ENCODE peak calls at places on chromosomes 11 and 22, in five cellular contexts. S is CD8-positive, alpha-beta memory T cell; T is prostate gland; D is tibial nerve; N is SJSA1. O is an unnamed sample.

GRCh38 chr22:36864454-36865215 is 3.8 kb downstream of the NCF4 start:
- DNase-seq in S (no peak), T (no peak), D (no peak), N (no peak), O (no peak)

GRCh38 chr11:43238341-43238740 is 73.5 kb upstream of the API5 start:
- DNase-seq in S (no peak), T (no peak), D (no peak), N (no peak), O (no peak)

GRCh38 chr11:70400643-70401042 is 2.3 kb downstream of the CTTN start:
- DNase-seq in S (no peak), T (no peak), D (no peak), N (no peak), O (no peak)

GRCh38 chr11:19087658-19088057 is 27.1 kb upstream of the MRGPRX2 start:
- DNase-seq in S (no peak), T (no peak), D (no peak), N (no peak), O (no peak)

GRCh38 chr22:30887418-30887817 is 81.2 kb downstream of the MORC2 start:
- DNase-seq in S (no peak), T (no peak), D (no peak), N (no peak), O (no peak)

GRCh38 chr22:48483764-48484528 is 1343.7 kb downstream of the BRD1 start:
- DNase-seq in S (no peak), T (no peak), D (no peak), N (no peak), O (no peak)

GRCh38 chr11:106644824-106645223 is 373.5 kb downstream of the GUCY1A2 start:
- DNase-seq in S (no peak), T (no peak), D (no peak), N (no peak), O (no peak)

GRCh38 chr11:19025799-19026406 is 34.6 kb downstream of the MRGPRX2 start:
- DNase-seq in S (no peak), T (no peak), D (no peak), N (no peak), O (no peak)

GRCh38 chr11:31821779-31822574 is 10.9 kb upstream of the PAX6 start:
- DNase-seq in S (no peak), T (no peak), D (no peak), N (no peak), O (no peak)

GRCh38 chr22:46355369-46355995 is 20.0 kb downstream of the TRMU start:
- DNase-seq in S (peak; percentile 57), T (peak; percentile 68), D (peak; percentile 28), N (peak; percentile 60), O (peak; percentile 50)

GRCh38 chr11:67393437-67393836 is 1.7 kb downstream of the RAD9A start:
- DNase-seq in S (no peak), T (no peak), D (no peak), N (no peak), O (no peak)

GRCh38 chr11:34151166-34151565 is 45.7 kb downstream of the NAT10 start:
- DNase-seq in S (no peak), T (no peak), D (no peak), N (no peak), O (no peak)

GRCh38 chr11:121927789-121928188 is 188.2 kb downstream of the BLID start:
- DNase-seq in S (no peak), T (no peak), D (no peak), N (no peak), O (no peak)

GRCh38 chr11:104653011-104653806 is 245.1 kb downstream of the CASP12 start:
- DNase-seq in S (no peak), T (no peak), D (no peak), N (no peak), O (no peak)

GRCh38 chr11:31690041-31690440 is 121.1 kb downstream of the PAX6 start:
- DNase-seq in S (no peak), T (no peak), D (no peak), N (no peak), O (no peak)

GRCh38 chr11:71321433-71322191 is 69.2 kb upstream of the SHANK2 start:
- DNase-seq in S (no peak), T (no peak), D (no peak), N (no peak), O (no peak)

GRCh38 chr22:46571642-46572250 is 34.3 kb upstream of the CELSR1 start:
- DNase-seq in S (no peak), T (no peak), D (no peak), N (no peak), O (no peak)

GRCh38 chr11:3177931-3178330 is 12.8 kb upstream of the OSBPL5 start:
- DNase-seq in S (no peak), T (no peak), D (no peak), N (no peak), O (no peak)

GRCh38 chr11:2693271-2693833 is 6.4 kb downstream of the KCNQ1OT1 start:
- DNase-seq in S (no peak), T (no peak), D (no peak), N (no peak), O (no peak)

GRCh38 chr22:45125198-45125597 is 38.5 kb upstream of the NUP50 start:
- DNase-seq in S (no peak), T (no peak), D (no peak), N (peak; percentile 43), O (no peak)

GRCh38 chr11:67611704-67612587 is 5.2 kb downstream of the NDUFV1 start:
- DNase-seq in S (no peak), T (no peak), D (no peak), N (no peak), O (no peak)

GRCh38 chr11:65503923-65504670 is 5.3 kb downstream of the MALAT1 start:
- DNase-seq in S (no peak), T (peak; percentile 29), D (no peak), N (peak; percentile 86), O (peak; percentile 22)

GRCh38 chr11:132402056-132402684 is 1031.8 kb downstream of the NTM start:
- DNase-seq in S (no peak), T (no peak), D (no peak), N (no peak), O (no peak)

GRCh38 chr22:38612217-38613006 is 42.4 kb upstream of the DMC1 start:
- DNase-seq in S (no peak), T (peak; percentile 67), D (no peak), N (no peak), O (no peak)

GRCh38 chr22:38613588-38613987 is 42.6 kb downstream of the FAM227A start:
- DNase-seq in S (no peak), T (no peak), D (no peak), N (no peak), O (no peak)

GRCh38 chr22:38611559-38611958 is 41.6 kb upstream of the DMC1 start:
- DNase-seq in S (no peak), T (no peak), D (no peak), N (no peak), O (no peak)

GRCh38 chr22:38618258-38618657 is 37.9 kb downstream of the FAM227A start:
- DNase-seq in S (no peak), T (no peak), D (no peak), N (no peak), O (no peak)

DNA sequence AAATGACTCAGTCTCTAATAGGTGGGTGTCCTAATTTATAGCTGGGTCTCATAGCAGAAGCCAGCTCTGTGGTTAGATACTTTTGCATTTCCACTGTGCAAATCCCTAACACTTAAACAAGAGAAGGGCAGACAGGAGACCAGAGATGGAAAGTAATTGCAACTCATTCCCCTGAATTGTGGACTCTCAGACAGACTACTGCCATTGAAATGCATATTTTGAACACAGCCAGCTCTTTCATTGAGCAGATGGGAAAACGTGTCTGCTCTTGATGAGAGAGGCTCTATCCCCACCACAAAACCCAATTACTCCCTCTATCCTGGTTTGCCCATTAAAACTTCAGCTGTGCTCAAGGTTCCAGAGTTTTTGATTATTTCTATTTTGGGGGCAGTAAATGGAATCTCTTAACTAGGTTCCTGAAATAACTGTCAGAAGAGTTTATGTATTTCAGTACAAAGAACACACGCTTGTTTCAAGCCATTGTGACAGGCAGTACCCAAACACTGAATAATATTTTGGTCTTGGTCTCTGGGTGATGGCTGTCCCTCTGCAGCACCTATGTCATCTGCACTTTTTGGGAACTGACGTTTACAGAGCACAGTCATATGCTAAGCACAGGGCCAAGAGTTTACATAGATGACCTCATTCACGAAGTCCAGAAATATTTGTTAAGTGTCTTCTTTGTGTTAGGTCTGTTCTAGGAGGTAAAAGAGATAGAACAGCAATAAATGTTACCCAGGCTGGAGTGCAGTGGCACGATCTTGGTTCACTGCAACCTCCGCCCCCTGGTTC is 41.7 kb downstream of the FAM227A start:
- DNase-seq in S (no peak), T (peak; percentile 15), D (no peak), N (peak; percentile 11), O (no peak)
- H3K27ac ChIP-seq in S (no peak overlapping the region), T (peak overlapping the region; percentile 55), D (no peak overlapping the region), N (no peak overlapping the region), O (no peak overlapping the region)

GRCh38 chr22:38310518-38311330 is 6.5 kb downstream of the CSNK1E start:
- DNase-seq in S (no peak), T (no peak), D (no peak), N (peak; percentile 21), O (no peak)
- H3K36me3 ChIP-seq in S (no peaks in the 10 kb centered on the region), T (no peaks in the 10 kb centered on the region), D (no peaks in the 10 kb centered on the region), N (peaks cover 85% of the 10 kb centered on the region), O (no peaks in the 10 kb centered on the region)

DNA sequence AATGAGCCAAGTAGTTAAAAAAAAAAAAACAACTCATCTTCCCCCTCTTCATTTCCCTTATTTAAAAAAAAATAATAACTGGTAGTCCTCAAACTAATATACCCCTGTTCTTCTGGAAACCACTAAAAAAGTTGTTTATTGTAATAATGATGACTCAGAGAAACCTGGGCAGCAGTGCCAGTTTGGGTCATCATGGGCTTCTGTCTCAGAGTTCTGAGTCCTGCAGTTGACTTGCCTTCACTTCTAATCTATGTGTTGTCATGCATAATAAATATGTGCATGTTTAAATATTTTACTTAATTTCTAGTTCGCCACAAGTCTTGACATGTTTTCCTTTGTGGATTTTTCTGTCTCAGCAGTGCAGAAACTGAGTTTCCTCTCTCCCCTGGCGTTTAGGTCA is 46.8 kb downstream of the PPP2R1B start:
- DNase-seq in S (no peak), T (no peak), D (no peak), N (no peak), O (no peak)
- H3K27ac ChIP-seq in S (no peak overlapping the region), T (no peak overlapping the region), D (no peak overlapping the region), N (no peak overlapping the region), O (no peak overlapping the region)

GRCh38 chr11:62139526-62140301 is 15.9 kb downstream of the INCENP start:
- DNase-seq in S (no peak), T (no peak), D (no peak), N (no peak), O (no peak)
- H3K36me3 ChIP-seq in S (peaks cover 24% of the 10 kb centered on the region), T (no peaks in the 10 kb centered on the region), D (no peaks in the 10 kb centered on the region), N (peaks cover 100% of the 10 kb centered on the region), O (no peaks in the 10 kb centered on the region)

DNA sequence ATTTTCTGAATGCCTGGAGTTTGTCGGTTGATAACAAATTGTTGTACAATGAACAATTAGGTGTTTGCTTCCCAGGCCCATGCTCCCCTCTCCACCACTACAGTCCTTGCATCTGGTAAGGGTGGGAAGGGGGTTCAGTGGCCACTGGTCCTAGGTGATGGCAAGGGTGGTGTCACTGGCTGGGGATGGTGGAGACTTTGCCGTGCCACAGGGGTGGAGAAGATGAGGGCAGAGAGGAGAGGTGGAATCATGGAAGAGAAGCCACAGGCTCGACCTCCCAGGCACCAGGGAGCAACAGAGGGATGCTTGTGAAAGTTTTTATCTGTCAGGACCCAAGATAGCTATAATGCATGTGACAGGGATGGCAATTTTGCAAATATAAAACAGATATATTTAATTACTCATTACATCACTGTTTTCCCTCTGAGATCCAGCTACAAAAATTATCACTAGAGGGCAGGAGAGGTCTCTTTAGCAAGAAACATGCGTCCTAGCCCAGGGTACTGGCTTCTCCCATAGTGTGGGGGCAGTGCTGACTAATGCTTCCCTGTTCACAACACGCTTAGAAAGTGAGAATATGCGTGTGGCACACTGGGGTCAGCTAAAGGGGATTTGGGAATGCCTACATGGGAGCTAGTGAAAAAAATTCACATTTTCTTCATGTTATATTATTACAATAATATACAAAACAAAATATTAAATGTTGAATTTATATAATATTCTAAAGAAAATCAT is 49.0 kb upstream of the AMPD3 start:
- DNase-seq in S (no peak), T (peak; percentile 65), D (no peak), N (peak; percentile 64), O (peak; percentile 52)
- H3K27ac ChIP-seq in S (no peak overlapping the region), T (no peak overlapping the region), D (no peak overlapping the region), N (no peak overlapping the region), O (no peak overlapping the region)